ENCODE peak calls at places on chromosomes 4 and X, in six cellular contexts. One of them, this sample, is unnamed.

GRCh38 chr4:1090465-1091440 is 22.6 kb downstream of the RNF212 start:
- DNase-seq in esophagus muscularis mucosa: no peak
- DNase-seq in SK-N-SH: no peak
- DNase-seq in esophagus squamous epithelium: no peak
- DNase-seq in brain microvascular endothelial cell: no peak
- DNase-seq in RWPE1: no peak
- DNase-seq in this sample: no peak

GRCh38 chrX:69028006-69028760 is 137.1 kb downstream of the PJA1 start:
- DNase-seq in esophagus muscularis mucosa: peak; percentile 31
- DNase-seq in SK-N-SH: no peak
- DNase-seq in esophagus squamous epithelium: no peak
- DNase-seq in brain microvascular endothelial cell: no peak
- DNase-seq in RWPE1: no peak
- DNase-seq in this sample: no peak

GRCh38 chr4:183876268-183876934 is 28.7 kb upstream of the STOX2 start:
- DNase-seq in esophagus muscularis mucosa: peak; percentile 84
- DNase-seq in SK-N-SH: peak; percentile 88
- DNase-seq in esophagus squamous epithelium: no peak
- DNase-seq in brain microvascular endothelial cell: peak; percentile 70
- DNase-seq in RWPE1: peak; percentile 55
- DNase-seq in this sample: no peak

GRCh38 chr4:105277702-105278101 is 131.0 kb downstream of the TET2 start:
- DNase-seq in esophagus muscularis mucosa: no peak
- DNase-seq in SK-N-SH: no peak
- DNase-seq in esophagus squamous epithelium: no peak
- DNase-seq in brain microvascular endothelial cell: no peak
- DNase-seq in RWPE1: no peak
- DNase-seq in this sample: no peak

GRCh38 chr4:98544141-98544817 is 114.1 kb downstream of the TSPAN5 start:
- DNase-seq in esophagus muscularis mucosa: peak; percentile 88
- DNase-seq in SK-N-SH: no peak
- DNase-seq in esophagus squamous epithelium: no peak
- DNase-seq in brain microvascular endothelial cell: no peak
- DNase-seq in RWPE1: no peak
- DNase-seq in this sample: no peak

GRCh38 chr4:147901388-147901787 is 169.5 kb downstream of the ARHGAP10 start:
- DNase-seq in esophagus muscularis mucosa: no peak
- DNase-seq in SK-N-SH: no peak
- DNase-seq in esophagus squamous epithelium: no peak
- DNase-seq in brain microvascular endothelial cell: no peak
- DNase-seq in RWPE1: no peak
- DNase-seq in this sample: no peak

GRCh38 chrX:10467793-10468192 is 152.6 kb downstream of the MID1 start:
- DNase-seq in esophagus muscularis mucosa: no peak
- DNase-seq in SK-N-SH: no peak
- DNase-seq in esophagus squamous epithelium: no peak
- DNase-seq in brain microvascular endothelial cell: peak; percentile 67
- DNase-seq in RWPE1: no peak
- DNase-seq in this sample: no peak

GRCh38 chrX:110321670-110322069 is 3.8 kb upstream of the AMMECR1 start:
- DNase-seq in esophagus muscularis mucosa: no peak
- DNase-seq in SK-N-SH: no peak
- DNase-seq in esophagus squamous epithelium: no peak
- DNase-seq in brain microvascular endothelial cell: no peak
- DNase-seq in RWPE1: no peak
- DNase-seq in this sample: no peak

GRCh38 chr4:150160473-150160872 is 82.2 kb downstream of the DCLK2 start:
- DNase-seq in esophagus muscularis mucosa: peak; percentile 19
- DNase-seq in SK-N-SH: no peak
- DNase-seq in esophagus squamous epithelium: no peak
- DNase-seq in brain microvascular endothelial cell: no peak
- DNase-seq in RWPE1: no peak
- DNase-seq in this sample: no peak

GRCh38 chrX:5306654-5307121 is 922.0 kb downstream of the NLGN4X start:
- DNase-seq in esophagus muscularis mucosa: no peak
- DNase-seq in SK-N-SH: no peak
- DNase-seq in esophagus squamous epithelium: no peak
- DNase-seq in brain microvascular endothelial cell: no peak
- DNase-seq in RWPE1: no peak
- DNase-seq in this sample: no peak

GRCh38 chr4:8854866-8855265 is 16.8 kb downstream of the HMX1 start:
- DNase-seq in esophagus muscularis mucosa: no peak
- DNase-seq in SK-N-SH: no peak
- DNase-seq in esophagus squamous epithelium: no peak
- DNase-seq in brain microvascular endothelial cell: peak; percentile 20
- DNase-seq in RWPE1: no peak
- DNase-seq in this sample: no peak

DNA sequence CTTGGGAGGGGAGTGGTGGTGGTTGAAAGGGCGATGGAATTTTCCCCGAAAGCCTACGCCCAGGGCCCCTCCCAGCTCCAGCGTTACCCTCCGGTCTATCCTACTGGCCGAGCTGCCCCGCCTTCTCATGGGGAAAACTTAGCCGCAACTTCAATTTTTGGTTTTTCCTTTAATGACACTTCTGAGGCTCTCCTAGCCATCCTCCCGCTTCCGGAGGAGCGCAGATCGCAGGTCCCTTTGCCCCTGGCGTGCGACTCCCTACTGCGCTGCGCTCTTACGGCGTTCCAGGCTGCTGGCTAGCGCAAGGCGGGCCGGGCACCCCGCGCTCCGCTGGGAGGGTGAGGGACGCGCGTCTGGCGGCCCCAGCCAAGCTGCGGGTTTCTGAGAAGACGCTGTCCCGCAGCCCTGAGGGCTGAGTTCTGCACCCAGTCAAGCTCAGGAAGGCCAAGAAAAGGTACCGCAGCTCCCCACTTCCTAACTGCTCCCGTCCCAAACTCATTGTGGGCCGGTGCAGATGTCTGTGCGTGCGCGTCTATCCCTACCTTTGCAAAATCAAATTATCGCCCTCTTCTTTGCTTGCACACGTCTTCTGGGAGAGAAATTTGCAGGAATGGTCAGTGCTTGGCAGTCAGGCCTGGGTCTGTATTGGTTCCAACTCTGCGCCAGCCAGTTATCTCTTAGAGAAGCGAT is 533 bp downstream of the IL15 start:
- DNase-seq in esophagus muscularis mucosa: no peak
- DNase-seq in SK-N-SH: peak; percentile 81
- DNase-seq in esophagus squamous epithelium: no peak
- DNase-seq in brain microvascular endothelial cell: no peak
- DNase-seq in RWPE1: peak; percentile 65
- DNase-seq in this sample: peak; percentile 57
- H3K27ac ChIP-seq in esophagus muscularis mucosa: peak overlapping the region; percentile 83
- H3K27ac ChIP-seq in SK-N-SH: no peak overlapping the region
- H3K27ac ChIP-seq in esophagus squamous epithelium: peak overlapping the region; percentile 89
- H3K27ac ChIP-seq in brain microvascular endothelial cell: peak overlapping the region; percentile 79
- H3K27ac ChIP-seq in RWPE1: peak overlapping the region; percentile 73
- H3K27ac ChIP-seq in this sample: no peak overlapping the region

DNA sequence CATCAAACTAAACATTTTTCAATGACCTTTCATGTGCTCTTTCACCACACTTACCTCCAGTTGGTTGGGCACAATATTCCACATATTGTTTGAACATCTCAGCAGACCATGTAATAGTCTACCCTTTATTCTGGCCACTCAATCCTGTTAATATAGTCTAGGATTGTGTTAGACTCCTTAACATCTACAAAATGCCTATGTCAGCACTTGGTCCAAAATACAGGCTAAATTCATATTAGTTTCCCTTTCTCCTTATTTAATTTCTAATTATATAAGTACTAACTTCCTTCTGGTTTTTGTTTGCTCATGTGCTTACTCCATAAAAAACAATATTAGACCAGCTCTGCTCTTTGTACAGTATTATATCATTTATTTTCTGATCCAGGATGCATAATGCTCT is 21.1 kb downstream of the MEPE start:
- DNase-seq in esophagus muscularis mucosa: no peak
- DNase-seq in SK-N-SH: no peak
- DNase-seq in esophagus squamous epithelium: no peak
- DNase-seq in brain microvascular endothelial cell: no peak
- DNase-seq in RWPE1: no peak
- DNase-seq in this sample: no peak
- TF ChIP-seq CTCF in esophagus muscularis mucosa: no peak
- TF ChIP-seq CTCF in SK-N-SH: no peak
- TF ChIP-seq CTCF in esophagus squamous epithelium: no peak
- TF ChIP-seq CTCF in brain microvascular endothelial cell: no peak
- TF ChIP-seq CTCF in RWPE1: no peak
- TF ChIP-seq CTCF in this sample: no peak

DNA sequence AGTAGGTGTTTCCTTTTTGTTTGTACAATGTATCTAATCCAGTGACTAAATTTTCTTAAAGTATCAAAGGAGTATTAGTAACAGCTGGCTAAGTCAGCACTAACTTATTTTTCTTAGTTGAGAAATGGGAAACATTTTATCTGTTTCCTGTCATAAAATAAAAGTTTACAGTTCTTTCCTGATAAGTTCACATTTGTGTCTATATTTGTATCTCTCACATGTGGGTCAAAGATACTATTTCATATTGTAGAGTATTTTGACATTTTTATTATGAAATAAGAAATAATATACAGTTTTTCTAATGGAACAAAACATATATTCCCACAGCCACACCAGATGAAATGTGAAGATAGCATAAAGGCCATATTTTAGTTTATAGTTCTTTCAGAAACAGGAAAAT is 90.4 kb downstream of the RAPGEF2 start:
- DNase-seq in esophagus muscularis mucosa: no peak
- DNase-seq in SK-N-SH: no peak
- DNase-seq in esophagus squamous epithelium: no peak
- DNase-seq in brain microvascular endothelial cell: no peak
- DNase-seq in RWPE1: no peak
- DNase-seq in this sample: no peak
- H3K27ac ChIP-seq in esophagus muscularis mucosa: no peak overlapping the region
- H3K27ac ChIP-seq in SK-N-SH: no peak overlapping the region
- H3K27ac ChIP-seq in esophagus squamous epithelium: no peak overlapping the region
- H3K27ac ChIP-seq in brain microvascular endothelial cell: no peak overlapping the region
- H3K27ac ChIP-seq in RWPE1: no peak overlapping the region
- H3K27ac ChIP-seq in this sample: no peak overlapping the region

GRCh38 chrX:84044051-84044450 is 143.9 kb downstream of the RPS6KA6 start:
- DNase-seq in esophagus muscularis mucosa: no peak
- DNase-seq in SK-N-SH: no peak
- DNase-seq in esophagus squamous epithelium: no peak
- DNase-seq in brain microvascular endothelial cell: no peak
- DNase-seq in RWPE1: no peak
- DNase-seq in this sample: no peak

GRCh38 chrX:84047339-84047738 is 140.7 kb downstream of the RPS6KA6 start:
- DNase-seq in esophagus muscularis mucosa: no peak
- DNase-seq in SK-N-SH: no peak
- DNase-seq in esophagus squamous epithelium: no peak
- DNase-seq in brain microvascular endothelial cell: no peak
- DNase-seq in RWPE1: no peak
- DNase-seq in this sample: no peak

DNA sequence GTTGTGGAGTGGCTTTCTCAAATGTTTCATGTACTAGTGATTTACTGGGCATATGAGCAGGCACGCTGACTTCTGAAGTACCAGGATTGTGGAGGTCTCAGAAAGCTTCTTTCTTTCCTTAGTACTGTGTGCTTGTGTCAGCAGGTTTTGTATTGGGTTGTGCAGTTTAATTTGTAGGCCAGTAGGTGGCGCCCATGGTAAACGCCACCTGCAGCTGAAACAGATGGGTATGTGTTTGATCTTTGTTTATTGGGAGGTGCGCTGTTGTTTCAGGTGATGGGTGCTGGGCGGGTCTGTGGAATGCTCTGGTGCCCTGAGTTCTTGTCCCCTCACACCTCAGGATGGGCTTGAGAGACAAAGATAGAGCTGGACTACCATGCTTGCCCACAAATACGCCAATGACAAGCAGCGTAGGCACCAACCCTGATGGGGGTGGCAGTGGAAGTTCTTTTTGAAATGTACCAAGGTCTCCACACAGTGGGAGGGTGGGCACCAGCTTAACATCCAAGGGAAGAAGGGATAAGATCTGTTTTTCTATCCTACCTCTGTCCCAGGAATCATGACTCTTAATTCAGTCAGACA is 141.5 kb downstream of the RPS6KA6 start:
- DNase-seq in esophagus muscularis mucosa: no peak
- DNase-seq in SK-N-SH: peak; percentile 30
- DNase-seq in esophagus squamous epithelium: no peak
- DNase-seq in brain microvascular endothelial cell: no peak
- DNase-seq in RWPE1: peak; percentile 2
- DNase-seq in this sample: peak; percentile 12
- TF ChIP-seq CTCF in esophagus muscularis mucosa: peak; percentile 41
- TF ChIP-seq CTCF in SK-N-SH: peak; percentile 90
- TF ChIP-seq CTCF in esophagus squamous epithelium: peak; percentile 61
- TF ChIP-seq CTCF in brain microvascular endothelial cell: peak; percentile 80
- TF ChIP-seq CTCF in RWPE1: peak; percentile 63
- TF ChIP-seq CTCF in this sample: peak; percentile 79

DNA sequence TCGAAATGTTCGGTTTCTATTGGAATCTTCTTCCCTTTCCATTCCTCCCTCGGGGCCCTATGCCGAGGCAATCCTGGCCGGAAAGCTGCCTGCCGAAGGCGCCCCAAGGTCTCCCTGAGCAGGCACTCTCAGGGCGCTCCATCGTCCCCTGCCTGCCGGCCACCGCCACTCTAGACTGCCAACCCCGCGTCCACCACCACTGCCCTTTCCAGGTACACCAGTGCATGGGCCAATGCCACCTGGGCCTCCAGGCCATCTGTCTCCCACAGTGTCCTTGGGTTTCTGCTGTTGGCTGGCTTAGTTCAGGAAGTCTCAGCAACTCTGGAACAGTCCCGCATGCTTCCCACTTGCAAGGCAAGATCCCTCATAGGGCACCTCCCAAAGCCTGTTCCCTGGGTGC is 14.6 kb downstream of the CTAG1A start:
- DNase-seq in esophagus muscularis mucosa: no peak
- DNase-seq in SK-N-SH: no peak
- DNase-seq in esophagus squamous epithelium: no peak
- DNase-seq in brain microvascular endothelial cell: no peak
- DNase-seq in RWPE1: no peak
- DNase-seq in this sample: peak; percentile 9
- H3K27ac ChIP-seq in esophagus muscularis mucosa: no peak overlapping the region
- H3K27ac ChIP-seq in SK-N-SH: no peak overlapping the region
- H3K27ac ChIP-seq in esophagus squamous epithelium: no peak overlapping the region
- H3K27ac ChIP-seq in brain microvascular endothelial cell: no peak overlapping the region
- H3K27ac ChIP-seq in RWPE1: peak overlapping the region; percentile 98
- H3K27ac ChIP-seq in this sample: no peak overlapping the region

This sample was measured in WERI-Rb-1.